ENCODE peak calls at places on chromosome 13, in five cellular contexts. Y is AG10803, D is GM12864, W is GM23338, N is RWPE1. A is an unnamed sample.

GRCh38 chr13:40539954-40540706 is 126.3 kb downstream of the FOXO1 start:
- DNase-seq in Y (peak), D (no peak), W (peak), N (peak), A (no peak)

GRCh38 chr13:51997641-51998330 is 13.5 kb downstream of the ATP7B start:
- DNase-seq in Y (no peak), D (no peak), W (peak), N (no peak), A (no peak)

GRCh38 chr13:86585826-86586225 is 786.6 kb upstream of the SLITRK6 start:
- DNase-seq in Y (peak), D (no peak), W (no peak), N (no peak), A (no peak)

GRCh38 chr13:24615114-24615513 is 65.1 kb upstream of the ATP12A start:
- DNase-seq in Y (no peak), D (no peak), W (no peak), N (no peak), A (no peak)

GRCh38 chr13:57633950-57634828 is 2.6 kb downstream of the PCDH17 start:
- DNase-seq in Y (no peak), D (no peak), W (peak), N (no peak), A (no peak)

GRCh38 chr13:112686987-112687386 is 2.9 kb upstream of the ATP11A start:
- DNase-seq in Y (no peak), D (no peak), W (no peak), N (no peak), A (no peak)

GRCh38 chr13:113032291-113032690 is 63.3 kb downstream of the MCF2L start:
- DNase-seq in Y (no peak), D (no peak), W (no peak), N (no peak), A (no peak)

GRCh38 chr13:35851238-35851814 is 279.9 kb downstream of the DCLK1 start:
- DNase-seq in Y (no peak), D (no peak), W (no peak), N (no peak), A (no peak)

GRCh38 chr13:54975676-54976075 is 1947.1 kb downstream of the OLFM4 start:
- DNase-seq in Y (no peak), D (no peak), W (no peak), N (no peak), A (no peak)

GRCh38 chr13:98939552-98940306 is 38.1 kb downstream of the DOCK9 start:
- DNase-seq in Y (peak), D (no peak), W (no peak), N (no peak), A (no peak)

GRCh38 chr13:37968555-37968954 is 99.0 kb upstream of the TRPC4 start:
- DNase-seq in Y (no peak), D (no peak), W (no peak), N (no peak), A (no peak)

GRCh38 chr13:20136781-20137703 is 23.8 kb downstream of the GJA3 start:
- DNase-seq in Y (no peak), D (no peak), W (peak), N (no peak), A (no peak)

GRCh38 chr13:44035400-44035799 is 155.7 kb downstream of the LACC1 start:
- DNase-seq in Y (no peak), D (no peak), W (no peak), N (no peak), A (no peak)

GRCh38 chr13:42041017-42041683 is 7.3 kb upstream of the DGKH start:
- DNase-seq in Y (peak), D (no peak), W (peak), N (peak), A (no peak)

GRCh38 chr13:20353973-20354372 is 121.9 kb upstream of the GJB6 start:
- DNase-seq in Y (peak), D (no peak), W (no peak), N (no peak), A (peak)

GRCh38 chr13:90420683-90421082 is 926.8 kb upstream of the MIR17HG start:
- DNase-seq in Y (no peak), D (no peak), W (peak), N (no peak), A (no peak)

GRCh38 chr13:84925443-84925842 is 873.8 kb downstream of the SLITRK6 start:
- DNase-seq in Y (no peak), D (no peak), W (no peak), N (peak), A (no peak)

GRCh38 chr13:60721063-60721462 is 324.0 kb downstream of the TDRD3 start:
- DNase-seq in Y (no peak), D (no peak), W (peak), N (no peak), A (no peak)

GRCh38 chr13:30907167-30907761 is 1.2 kb downstream of the MEDAG start:
- DNase-seq in Y (peak), D (no peak), W (no peak), N (no peak), A (no peak)

GRCh38 chr13:23579072-23579885 is 9.1 kb downstream of the TNFRSF19 start:
- DNase-seq in Y (peak), D (no peak), W (peak), N (peak), A (no peak)

GRCh38 chr13:62209539-62209938 is 793.9 kb upstream of the PCDH20 start:
- DNase-seq in Y (no peak), D (peak), W (no peak), N (no peak), A (no peak)